ENCODE peak calls at places on chromosomes 2 and 18, in nine cellular contexts. V, I, N, Y, O, T, L, K and F are unnamed samples.

GRCh38 chr2:233867993-233868532 is at the start of gene MSL3B:
- DNase-seq in N (peak), K (peak), Y (peak), T (peak), O (no peak), V (peak), I (peak), L (peak), F (peak)

GRCh38 chr2:65129276-65129612 is 662 bp downstream of the RAB1A start:
- DNase-seq in N (no peak), Y (no peak), K (no peak), V (no peak), L (no peak), T (no peak), O (no peak), I (no peak), F (peak)

GRCh38 chr2:20796374-20796791 is 26.5 kb downstream of the LDAH start:
- DNase-seq in O (no peak), Y (no peak), N (peak), K (no peak), I (no peak), T (no peak), L (no peak), V (no peak), F (no peak)

GRCh38 chr2:69385443-69386151 is 1.4 kb downstream of the GFPT1 start:
- DNase-seq in L (no peak), K (no peak), V (no peak), Y (no peak), N (peak), T (no peak), I (no peak), O (no peak), F (no peak)

GRCh38 chr2:5740853-5741252 is 48.7 kb downstream of the SOX11 start:
- DNase-seq in L (no peak), N (no peak), K (no peak), V (no peak), I (no peak), Y (no peak), T (no peak), O (no peak), F (no peak)

GRCh38 chr2:25375989-25376545 is 34.3 kb upstream of the DNMT3A start:
- DNase-seq in T (no peak), V (no peak), O (no peak), I (no peak), N (no peak), Y (no peak), L (no peak), K (no peak), F (no peak)

GRCh38 chr2:180450841-180451240 is 443.7 kb upstream of the CWC22 start:
- DNase-seq in N (no peak), Y (no peak), L (no peak), V (no peak), O (no peak), K (no peak), T (no peak), I (no peak), F (no peak)

GRCh38 chr2:8590940-8591339 is 90.9 kb upstream of the ID2 start:
- DNase-seq in O (no peak), N (no peak), T (no peak), K (no peak), I (no peak), V (no peak), L (no peak), Y (no peak), F (no peak)

GRCh38 chr2:129902731-129903585 is 76.5 kb upstream of the RAB6C start:
- DNase-seq in L (no peak), V (no peak), Y (no peak), T (no peak), I (no peak), N (no peak), O (no peak), K (no peak), F (no peak)

GRCh38 chr2:208222351-208222750 is 32.5 kb downstream of the IDH1 start:
- DNase-seq in O (no peak), N (no peak), T (no peak), V (no peak), Y (no peak), L (no peak), K (no peak), I (no peak), F (no peak)

GRCh38 chr18:42183746-42184145 is 228.7 kb downstream of the PIK3C3 start:
- DNase-seq in I (no peak), V (no peak), N (peak), O (no peak), L (no peak), K (no peak), T (no peak), Y (peak), F (no peak)

GRCh38 chr2:151728736-151729415 is 5.4 kb downstream of the NEB start:
- DNase-seq in L (no peak), V (no peak), T (no peak), K (no peak), Y (no peak), N (no peak), I (no peak), O (no peak), F (no peak)

GRCh38 chr2:1546023-1546591 is 132.8 kb downstream of the TPO start:
- DNase-seq in K (no peak), Y (no peak), O (no peak), N (peak), L (no peak), T (peak), I (peak), V (peak), F (peak)

GRCh38 chr18:68316636-68317035 is 398.3 kb downstream of the TMX3 start:
- DNase-seq in K (no peak), I (no peak), N (peak), L (no peak), T (no peak), Y (no peak), V (no peak), O (no peak), F (no peak)

GRCh38 chr2:55916473-55917049 is 7.0 kb downstream of the EFEMP1 start:
- DNase-seq in N (no peak), Y (no peak), O (no peak), K (no peak), I (no peak), L (no peak), T (no peak), V (no peak), F (no peak)

GRCh38 chr2:221671515-221671914 is 99.4 kb upstream of the EPHA4 start:
- DNase-seq in K (no peak), I (no peak), N (no peak), V (no peak), Y (no peak), T (no peak), L (no peak), O (no peak), F (no peak)

GRCh38 chr2:129903586-129904425 is 75.7 kb upstream of the RAB6C start:
- DNase-seq in N (no peak), K (no peak), Y (no peak), T (no peak), I (peak), L (no peak), O (no peak), V (peak), F (no peak)

GRCh38 chr18:10228380-10228779 is 226.1 kb upstream of the APCDD1 start:
- DNase-seq in Y (no peak), O (no peak), N (no peak), V (no peak), I (no peak), L (no peak), T (no peak), K (no peak), F (no peak)

GRCh38 chr2:25131567-25132295 is 36.6 kb downstream of the POMC start:
- DNase-seq in V (peak), O (no peak), L (no peak), Y (no peak), I (peak), N (peak), K (no peak), T (no peak), F (no peak)

GRCh38 chr2:55150834-55151233 is 81.3 kb downstream of the CLHC1 start:
- DNase-seq in V (no peak), O (no peak), N (no peak), Y (no peak), K (no peak), L (no peak), T (no peak), I (no peak), F (no peak)

GRCh38 chr2:216799873-216800421 is 59.9 kb downstream of the TNP1 start:
- DNase-seq in Y (no peak), L (no peak), N (no peak), I (no peak), K (no peak), O (no peak), V (no peak), T (no peak), F (no peak)

GRCh38 chr18:36850527-36851201 is 21.7 kb downstream of the KIAA1328 start:
- DNase-seq in Y (peak), O (no peak), T (no peak), V (no peak), K (no peak), L (no peak), I (no peak), N (peak), F (no peak)